ENCODE peak calls at places on chromosomes 16 and 17, in five cellular contexts. G is AML-193, R is DMS79 treated with DMSO at 0.1 percent for 48 hours, Y is KBM-7, M is NCI-H510A. S is an unnamed sample.

GRCh38 chr17:28864991-28865849 is 10.4 kb downstream of the ERAL1 start:
- DNase-seq in G (no peak), R (no peak), Y (no peak), M (no peak), S (no peak)

GRCh38 chr16:88818610-88818874 is 6.8 kb upstream of the APRT start:
- DNase-seq in G (no peak), R (no peak), Y (no peak), M (no peak), S (no peak)

GRCh38 chr17:76635039-76635438 is 8.5 kb downstream of the ST6GALNAC1 start:
- DNase-seq in G (no peak), R (no peak), Y (no peak), M (no peak), S (no peak)

GRCh38 chr16:31148896-31149295 is 970 bp downstream of the PRSS36 start:
- DNase-seq in G (no peak), R (no peak), Y (no peak), M (no peak), S (no peak)

GRCh38 chr16:31875112-31875803 is 1.7 kb downstream of the ZNF267 start:
- DNase-seq in G (no peak), R (no peak), Y (no peak), M (no peak), S (no peak)

GRCh38 chr17:28570716-28571254 is 539 bp downstream of the PIGS start:
- DNase-seq in G (peak), R (peak), Y (peak), M (peak), S (no peak)

GRCh38 chr17:73991260-73991659 is 212.2 kb upstream of the RPL38 start:
- DNase-seq in G (no peak), R (peak), Y (no peak), M (peak), S (no peak)

GRCh38 chr17:57440522-57441269 is 184.4 kb downstream of the MSI2 start:
- DNase-seq in G (no peak), R (peak), Y (no peak), M (peak), S (no peak)

GRCh38 chr16:79845734-79846135 is 245.2 kb upstream of the MAF start:
- DNase-seq in G (no peak), R (no peak), Y (no peak), M (no peak), S (no peak)

GRCh38 chr17:69492410-69493071 is 78.0 kb downstream of the MAP2K6 start:
- DNase-seq in G (no peak), R (no peak), Y (no peak), M (no peak), S (no peak)

GRCh38 chr17:62857526-62857925 is 49.4 kb upstream of the MARCHF10 start:
- DNase-seq in G (no peak), R (no peak), Y (no peak), M (no peak), S (no peak)

GRCh38 chr17:33140413-33141099 is 148.9 kb downstream of the SPACA3 start:
- DNase-seq in G (no peak), R (peak), Y (no peak), M (no peak), S (no peak)

GRCh38 chr16:70705056-70705455 is 19.2 kb upstream of the MTSS2 start:
- DNase-seq in G (no peak), R (no peak), Y (no peak), M (no peak), S (no peak)

GRCh38 chr17:2365132-2365531 is 27.8 kb downstream of the SGSM2 start:
- DNase-seq in G (no peak), R (no peak), Y (no peak), M (no peak), S (no peak)

GRCh38 chr16:23901178-23902131 is 65.7 kb downstream of the PRKCB start:
- DNase-seq in G (peak), R (no peak), Y (peak), M (no peak), S (peak)

GRCh38 chr17:27366438-27366837 is 72.5 kb downstream of the WSB1 start:
- DNase-seq in G (no peak), R (no peak), Y (no peak), M (no peak), S (no peak)

GRCh38 chr17:39553326-39553945 is 54.3 kb downstream of the NEUROD2 start:
- DNase-seq in G (no peak), R (no peak), Y (no peak), M (no peak), S (no peak)

GRCh38 chr17:39950871-39951348 is 11.9 kb upstream of the GSDMA start:
- DNase-seq in G (no peak), R (no peak), Y (no peak), M (no peak), S (no peak)

GRCh38 chr16:51723016-51723724 is 572.1 kb upstream of the SALL1 start:
- DNase-seq in G (no peak), R (no peak), Y (no peak), M (no peak), S (no peak)

GRCh38 chr16:20181386-20181785 is 107.7 kb upstream of the GPR139 start:
- DNase-seq in G (no peak), R (no peak), Y (no peak), M (peak), S (no peak)

GRCh38 chr17:77501101-77501566 is 360.4 kb downstream of the SEC14L1 start:
- DNase-seq in G (peak), R (no peak), Y (peak), M (no peak), S (no peak)

GRCh38 chr17:33927732-33928133 is 327.4 kb upstream of the CCL2 start:
- DNase-seq in G (no peak), R (peak), Y (no peak), M (no peak), S (no peak)

GRCh38 chr17:10447035-10447931 is 22.1 kb downstream of the MYH4 start:
- DNase-seq in G (no peak), R (no peak), Y (no peak), M (no peak), S (no peak)

GRCh38 chr16:69936252-69936651 is 14.9 kb upstream of the CLEC18A start:
- DNase-seq in G (no peak), R (no peak), Y (no peak), M (no peak), S (no peak)

GRCh38 chr16:51919736-51920135 is 627.2 kb downstream of the TOX3 start:
- DNase-seq in G (no peak), R (no peak), Y (no peak), M (no peak), S (no peak)

GRCh38 chr17:31415004-31415454 is 23.6 kb downstream of the RAB11FIP4 start:
- DNase-seq in G (peak), R (no peak), Y (peak), M (no peak), S (peak)

GRCh38 chr16:60651351-60651750 is 1384.9 kb downstream of the CDH8 start:
- DNase-seq in G (no peak), R (no peak), Y (no peak), M (no peak), S (no peak)

GRCh38 chr16:6335072-6335471 is 997.6 kb upstream of the RBFOX1 start:
- DNase-seq in G (no peak), R (no peak), Y (peak), M (no peak), S (no peak)

GRCh38 chr16:47724386-47724785 is 263.3 kb downstream of the PHKB start:
- DNase-seq in G (no peak), R (no peak), Y (no peak), M (no peak), S (no peak)

GRCh38 chr16:87086156-87086555 is 231.0 kb downstream of the C16orf95 start:
- DNase-seq in G (no peak), R (no peak), Y (no peak), M (no peak), S (no peak)

GRCh38 chr17:59888145-59888750 is 4.5 kb downstream of the TUBD1 start:
- DNase-seq in G (no peak), R (no peak), Y (no peak), M (no peak), S (no peak)

GRCh38 chr17:55187371-55187770 is 77.4 kb upstream of the HLF start:
- DNase-seq in G (no peak), R (no peak), Y (no peak), M (no peak), S (no peak)

GRCh38 chr17:78317817-78318400 is 42.0 kb downstream of the SOCS3 start:
- DNase-seq in G (no peak), R (no peak), Y (no peak), M (no peak), S (no peak)

GRCh38 chr16:1525871-1526607 is 7.4 kb upstream of the TMEM204 start:
- DNase-seq in G (no peak), R (no peak), Y (no peak), M (no peak), S (no peak)

GRCh38 chr16:75256059-75256870 is 4.8 kb upstream of the BCAR1 start:
- DNase-seq in G (no peak), R (no peak), Y (no peak), M (no peak), S (no peak)

GRCh38 chr17:11388061-11388460 is 147.0 kb downstream of the SHISA6 start:
- DNase-seq in G (no peak), R (no peak), Y (no peak), M (no peak), S (no peak)

GRCh38 chr16:64947651-64948050 is 174.2 kb downstream of the CDH11 start:
- DNase-seq in G (no peak), R (no peak), Y (no peak), M (no peak), S (no peak)

GRCh38 chr17:56679767-56680422 is 86.4 kb downstream of the NOG start:
- DNase-seq in G (no peak), R (no peak), Y (no peak), M (no peak), S (no peak)